ENCODE peak calls at places on chromosome X, in four cellular contexts. S is psoas muscle, T is GM13977, P is cardiac fibroblast. O is an unnamed sample.

GRCh38 chrX:46477435-46477834 is 67.8 kb downstream of the ZNF674 start:
- DNase-seq in S (no peak), T (no peak), P (peak; percentile 62), O (no peak)

GRCh38 chrX:115896362-115896761 is 274.2 kb upstream of the AGTR2 start:
- DNase-seq in S (peak; percentile 13), T (no peak), P (no peak), O (no peak)

GRCh38 chrX:115957862-115958490 is 212.6 kb upstream of the AGTR2 start:
- DNase-seq in S (no peak), T (no peak), P (no peak), O (no peak)

GRCh38 chrX:63784346-63784901 is 590 bp downstream of the ARHGEF9 start:
- DNase-seq in S (no peak), T (no peak), P (no peak), O (no peak)

GRCh38 chrX:2692221-2693122 is 1.4 kb downstream of the CD99 start:
- DNase-seq in S (peak; percentile 61), T (peak; percentile 34), P (peak; percentile 68), O (peak; percentile 30)

GRCh38 chrX:135168533-135168932 is 2.7 kb downstream of the CT55 start:
- DNase-seq in S (no peak), T (no peak), P (no peak), O (no peak)

GRCh38 chrX:3811331-3812311 is 98.2 kb upstream of the PRKX start:
- DNase-seq in S (no peak), T (peak; percentile 67), P (peak; percentile 65), O (peak; percentile 38)

GRCh38 chrX:74613350-74614192 is 853 bp downstream of the RLIM start:
- DNase-seq in S (no peak), T (peak; percentile 20), P (peak; percentile 49), O (no peak)

GRCh38 chrX:124555036-124555595 is 208.8 kb downstream of the SH2D1A start:
- DNase-seq in S (no peak), T (no peak), P (peak; percentile 16), O (no peak)

GRCh38 chrX:107566603-107567262 is 61.6 kb upstream of the PRPS1 start:
- DNase-seq in S (no peak), T (no peak), P (no peak), O (no peak)

GRCh38 chrX:151984328-151984727 is 9.9 kb upstream of the GABRE start:
- DNase-seq in S (no peak), T (no peak), P (peak; percentile 88), O (no peak)

GRCh38 chrX:149495573-149496071 is 9.5 kb downstream of the IDS start:
- DNase-seq in S (no peak), T (no peak), P (peak; percentile 35), O (no peak)

GRCh38 chrX:133337250-133337649 is 78.0 kb downstream of the GPC4 start:
- DNase-seq in S (no peak), T (no peak), P (peak; percentile 0), O (no peak)

GRCh38 chrX:133444952-133445831 is 29.9 kb upstream of the GPC4 start:
- DNase-seq in S (no peak), T (no peak), P (no peak), O (no peak)

GRCh38 chrX:70444326-70445196 is at the start of gene DLG3:
- DNase-seq in S (no peak), T (peak; percentile 16), P (peak; percentile 48), O (no peak)

GRCh38 chrX:135432881-135433521 is 11.3 kb downstream of the SMIM10L2A start:
- DNase-seq in S (no peak), T (no peak), P (no peak), O (no peak)

GRCh38 chrX:2696698-2697215 is 5.7 kb downstream of the CD99 start:
- DNase-seq in S (no peak), T (peak; percentile 67), P (peak; percentile 83), O (peak; percentile 70)

GRCh38 chrX:77704881-77705280 is 81.1 kb downstream of the ATRX start:
- DNase-seq in S (no peak), T (no peak), P (no peak), O (no peak)

GRCh38 chrX:54180403-54180802 is 2.7 kb downstream of the FAM120C start:
- DNase-seq in S (no peak), T (no peak), P (peak; percentile 20), O (no peak)

GRCh38 chrX:2875798-2876399 is 47.2 kb downstream of the GYG2 start:
- DNase-seq in S (no peak), T (no peak), P (peak; percentile 28), O (no peak)

GRCh38 chrX:71103110-71103983 is 3.2 kb downstream of the CXorf65 start:
- DNase-seq in S (no peak), T (peak; percentile 54), P (no peak), O (peak; percentile 52)

GRCh38 chrX:27767387-27767786 is 40.4 kb upstream of the MAGEB10 start:
- DNase-seq in S (no peak), T (no peak), P (no peak), O (no peak)

GRCh38 chrX:155086202-155086840 is 15.0 kb downstream of the BRCC3 start:
- DNase-seq in S (peak; percentile 59), T (no peak), P (peak; percentile 40), O (no peak)

GRCh38 chrX:151776113-151776790 is 41.7 kb downstream of the CNGA2 start:
- DNase-seq in S (no peak), T (no peak), P (no peak), O (no peak)

GRCh38 chrX:68175569-68175968 is 257.7 kb downstream of the OPHN1 start:
- DNase-seq in S (no peak), T (no peak), P (peak; percentile 63), O (no peak)

GRCh38 chrX:47992669-47993068 is 11.1 kb downstream of the ZNF182 start:
- DNase-seq in S (no peak), T (no peak), P (no peak), O (no peak)

GRCh38 chrX:31580726-31581125 is 508.9 kb upstream of the FTHL17 start:
- DNase-seq in S (no peak), T (no peak), P (peak; percentile 53), O (no peak)

GRCh38 chrX:80817002-80817401 is 7.3 kb upstream of the BRWD3 start:
- DNase-seq in S (no peak), T (no peak), P (peak; percentile 36), O (no peak)

GRCh38 chrX:120791013-120791643 is 84.5 kb downstream of the CT47B1 start:
- DNase-seq in S (peak; percentile 54), T (no peak), P (peak; percentile 80), O (no peak)

GRCh38 chrX:12721042-12721441 is 70.2 kb upstream of the PRPS2 start:
- DNase-seq in S (no peak), T (no peak), P (peak; percentile 4), O (no peak)

GRCh38 chrX:15911729-15912550 is 57.3 kb upstream of the AP1S2 start:
- DNase-seq in S (no peak), T (peak; percentile 34), P (peak; percentile 11), O (peak; percentile 10)

GRCh38 chrX:49627030-49627777 is 28.4 kb downstream of the GAGE1 start:
- DNase-seq in S (no peak), T (no peak), P (no peak), O (peak; percentile 15)

GRCh38 chrX:100662791-100663190 is 18.8 kb downstream of the SRPX2 start:
- DNase-seq in S (no peak), T (no peak), P (peak; percentile 78), O (no peak)

GRCh38 chrX:97743014-97743413 is 859.3 kb downstream of the RPA4 start:
- DNase-seq in S (no peak), T (no peak), P (no peak), O (no peak)

GRCh38 chrX:130952266-130953043 is 49.4 kb upstream of the ENOX2 start:
- DNase-seq in S (no peak), T (no peak), P (no peak), O (no peak)

GRCh38 chrX:47185241-47185640 is 8.4 kb upstream of the UBA1 start:
- DNase-seq in S (no peak), T (no peak), P (no peak), O (no peak)

GRCh38 chrX:29477878-29478277 is 737.5 kb upstream of the MAGEB2 start:
- DNase-seq in S (no peak), T (peak; percentile 14), P (no peak), O (no peak)

GRCh38 chrX:69232945-69233344 is 67.7 kb upstream of the PJA1 start:
- DNase-seq in S (no peak), T (no peak), P (no peak), O (no peak)
- TF ChIP-seq CTCF in S (no peak), T (no peak), P (no peak), O (no peak)

GRCh38 chrX:35101901-35102300 is 159.3 kb downstream of the FAM47B start:
- DNase-seq in S (no peak), T (no peak), P (no peak), O (no peak)

DNA sequence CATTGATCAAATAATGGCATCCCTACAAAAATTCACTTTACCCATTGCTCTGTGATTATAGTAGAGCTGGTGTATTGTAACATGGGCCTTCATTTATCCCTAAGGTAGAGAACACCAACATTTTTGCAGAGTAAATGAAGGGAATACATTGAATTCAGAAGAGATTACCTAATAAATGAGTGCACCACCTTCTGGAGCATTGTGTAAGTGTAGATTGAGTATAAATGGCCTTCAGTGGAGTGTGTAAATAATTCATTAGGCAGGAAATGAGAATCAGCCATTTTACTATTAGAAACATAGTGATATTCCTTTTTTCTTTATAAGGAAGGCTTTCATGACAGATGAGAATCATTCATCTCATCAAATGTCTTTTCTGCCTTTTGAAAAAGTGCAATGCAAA is 155.8 kb downstream of the FAM47B start:
- DNase-seq in S (no peak), T (no peak), P (peak; percentile 14), O (no peak)
- TF ChIP-seq CTCF in S (no peak), T (no peak), P (no peak), O (no peak)

DNA sequence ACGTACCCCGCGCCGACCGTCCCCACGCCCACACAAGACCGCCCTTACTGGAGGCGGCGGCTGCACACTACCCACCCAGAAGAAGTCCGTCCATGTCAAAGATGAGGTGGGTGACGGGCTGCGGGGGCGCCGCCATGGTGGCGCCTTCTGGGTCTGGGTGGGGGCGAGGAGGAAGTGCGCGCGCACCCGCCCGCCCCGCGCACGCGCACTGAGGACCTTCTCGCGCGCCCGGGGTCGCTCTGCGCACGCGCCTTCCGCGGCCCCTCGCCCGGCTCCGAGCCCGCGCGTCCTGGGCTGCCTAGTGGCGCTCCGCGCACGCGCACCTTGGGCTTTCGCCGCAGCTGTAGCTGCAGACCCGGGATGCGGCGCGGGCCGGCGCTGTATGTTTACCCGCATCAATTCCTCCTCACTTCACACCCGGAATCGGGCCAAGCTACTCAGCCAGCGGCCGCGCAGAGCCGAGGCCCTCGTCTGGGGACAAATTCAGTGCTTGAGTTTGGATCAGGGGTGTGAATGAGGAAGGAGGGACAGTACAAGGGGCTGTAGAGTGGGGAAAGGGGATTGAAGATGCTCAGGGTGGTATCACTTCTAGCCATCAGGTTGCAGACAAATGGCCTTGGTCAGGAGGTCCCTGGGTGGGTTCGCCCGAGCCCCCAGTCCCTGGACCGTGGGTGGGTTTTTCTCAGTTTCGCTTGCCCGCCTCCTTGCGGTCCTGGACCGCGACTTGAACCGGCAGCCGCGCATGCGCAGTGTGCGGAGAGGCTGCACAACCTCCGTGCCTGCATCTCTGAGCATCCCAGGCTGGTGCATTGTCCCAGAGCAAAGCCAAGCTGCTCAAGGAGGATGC is at the start of gene PUDP:
- DNase-seq in S (peak; percentile 96), T (peak; percentile 98), P (peak; percentile 82), O (peak; percentile 92)
- TF ChIP-seq CTCF in S (peak; percentile 22), T (peak; percentile 27), P (no peak), O (no peak)

GRCh38 chrX:38768079-38768478 is 33.2 kb upstream of the MID1IP1 start:
- DNase-seq in S (no peak), T (peak; percentile 11), P (peak; percentile 52), O (peak; percentile 8)
- TF ChIP-seq CTCF in S (peak; percentile 46), T (peak; percentile 28), P (peak; percentile 29), O (no peak)

O was measured in GM20000.